ENCODE peak calls at places on chromosomes 16 and 17, in nine cellular contexts. S is stimulated activated CD4-positive, alpha-beta T cell treated with anti-CD3 and anti-CD28 coated beads, Interleukin-4, amount 100 ng/mL, for 4 hours; H is GM23338; M is hepatocyte; A is heart right ventricle; U is NCI-H460; O is stimulated activated CD8-positive, alpha-beta memory T cell treated with anti-CD3 and anti-CD28 coated beads, Interleukin-7, amount 100 ng/mL, for 24 hours; G is stimulated activated naive CD8-positive, alpha-beta T cell treated with anti-CD3 and anti-CD28 coated beads, Interleukin-15, amount 100 ng/mL, for 72 hours; F is lower lobe of right lung. K is an unnamed sample.

GRCh38 chr17:64084086-64084939 is 45.6 kb downstream of the ERN1 start:
- DNase-seq in S (no peak), H (peak; percentile 49), M (peak; percentile 51), A (no peak), U (peak; percentile 54), O (no peak), G (no peak), F (peak; percentile 66), K (no peak)

GRCh38 chr17:48718162-48718780 is 4.0 kb downstream of the PRAC1 start:
- DNase-seq in S (no peak), H (peak; percentile 69), M (no peak), A (no peak), U (no peak), O (no peak), G (no peak), F (no peak), K (no peak)

GRCh38 chr17:29583324-29584248 is 5.9 kb downstream of the GIT1 start:
- DNase-seq in S (no peak), H (no peak), M (no peak), A (no peak), U (no peak), O (no peak), G (peak; percentile 7), F (peak; percentile 46), K (no peak)

GRCh38 chr16:85381738-85382592 is 231.2 kb upstream of the GSE1 start:
- DNase-seq in S (no peak), H (no peak), M (no peak), A (peak; percentile 30), U (no peak), O (no peak), G (no peak), F (no peak), K (no peak)

GRCh38 chr17:48294989-48295892 is 134.8 kb downstream of the SKAP1 start:
- DNase-seq in S (no peak), H (no peak), M (no peak), A (no peak), U (no peak), O (no peak), G (no peak), F (no peak), K (peak; percentile 21)

GRCh38 chr17:13594310-13594709 is 7.4 kb downstream of the HS3ST3A1 start:
- DNase-seq in S (no peak), H (peak; percentile 20), M (no peak), A (no peak), U (no peak), O (no peak), G (no peak), F (no peak), K (no peak)

GRCh38 chr16:63568184-63568583 is 1531.9 kb upstream of the CDH8 start:
- DNase-seq in S (no peak), H (peak; percentile 5), M (no peak), A (no peak), U (no peak), O (no peak), G (no peak), F (no peak), K (no peak)

GRCh38 chr16:12063435-12063834 is 86.9 kb downstream of the SNX29 start:
- DNase-seq in S (no peak), H (no peak), M (no peak), A (no peak), U (no peak), O (no peak), G (no peak), F (peak; percentile 22), K (no peak)

GRCh38 chr16:49663081-49664057 is 192.5 kb downstream of the ZNF423 start:
- DNase-seq in S (no peak), H (no peak), M (peak; percentile 47), A (peak; percentile 50), U (no peak), O (no peak), G (no peak), F (no peak), K (no peak)

GRCh38 chr17:1431631-1432104 is 24.4 kb downstream of the CRK start:
- DNase-seq in S (no peak), H (no peak), M (no peak), A (no peak), U (no peak), O (no peak), G (no peak), F (no peak), K (no peak)

GRCh38 chr16:86508028-86508946 is 2.0 kb upstream of the FOXF1 start:
- DNase-seq in S (no peak), H (peak; percentile 70), M (no peak), A (no peak), U (no peak), O (no peak), G (no peak), F (no peak), K (no peak)

GRCh38 chr17:79991140-79991923 is 44.3 kb downstream of the TBC1D16 start:
- DNase-seq in S (peak; percentile 84), H (peak; percentile 89), M (peak; percentile 95), A (peak; percentile 83), U (peak; percentile 83), O (peak; percentile 50), G (peak; percentile 91), F (peak; percentile 90), K (peak; percentile 80)

GRCh38 chr16:64983983-64984382 is 137.9 kb downstream of the CDH11 start:
- DNase-seq in S (no peak), H (peak; percentile 83), M (peak; percentile 81), A (peak; percentile 19), U (peak; percentile 72), O (no peak), G (no peak), F (no peak), K (no peak)

GRCh38 chr16:69402448-69402847 is 16.6 kb upstream of the TERF2 start:
- DNase-seq in S (no peak), H (no peak), M (no peak), A (no peak), U (no peak), O (no peak), G (no peak), F (no peak), K (no peak)

GRCh38 chr16:80208750-80209149 is 332.0 kb upstream of the DYNLRB2 start:
- DNase-seq in S (no peak), H (no peak), M (no peak), A (no peak), U (no peak), O (no peak), G (no peak), F (no peak), K (no peak)

GRCh38 chr17:18323007-18323406 is 7.9 kb downstream of the SMCR8 start:
- DNase-seq in S (no peak), H (no peak), M (no peak), A (no peak), U (no peak), O (no peak), G (no peak), F (no peak), K (no peak)

GRCh38 chr16:360698-361336 is 8.3 kb upstream of the AXIN1 start:
- DNase-seq in S (no peak), H (no peak), M (no peak), A (no peak), U (no peak), O (no peak), G (no peak), F (no peak), K (no peak)

GRCh38 chr17:46878055-46878454 is 26.7 kb downstream of the WNT9B start:
- DNase-seq in S (no peak), H (no peak), M (no peak), A (peak; percentile 41), U (no peak), O (no peak), G (no peak), F (peak; percentile 70), K (no peak)

GRCh38 chr17:61361084-61361483 is 38.6 kb upstream of the TBX2 start:
- DNase-seq in S (no peak), H (no peak), M (no peak), A (no peak), U (no peak), O (no peak), G (no peak), F (no peak), K (no peak)

GRCh38 chr16:54370653-54371052 is 84.1 kb upstream of the IRX3 start:
- DNase-seq in S (no peak), H (peak; percentile 32), M (peak; percentile 37), A (peak; percentile 45), U (no peak), O (no peak), G (no peak), F (peak; percentile 55), K (no peak)

GRCh38 chr17:27807567-27808470 is 7.5 kb upstream of the NOS2 start:
- DNase-seq in S (peak; percentile 68), H (no peak), M (peak; percentile 55), A (no peak), U (no peak), O (no peak), G (peak; percentile 76), F (no peak), K (peak; percentile 50)

GRCh38 chr16:9090101-9090959 is 1.1 kb upstream of the HAPSTR1 start:
- DNase-seq in S (peak; percentile 56), H (peak; percentile 64), M (peak; percentile 57), A (peak; percentile 54), U (no peak), O (no peak), G (peak; percentile 59), F (peak; percentile 66), K (peak; percentile 38)

GRCh38 chr17:45368661-45369060 is 51.8 kb upstream of the MAP3K14 start:
- DNase-seq in S (no peak), H (no peak), M (no peak), A (no peak), U (no peak), O (no peak), G (no peak), F (no peak), K (no peak)

GRCh38 chr16:57498031-57498430 is 11.7 kb upstream of the DOK4 start:
- DNase-seq in S (no peak), H (no peak), M (no peak), A (no peak), U (no peak), O (no peak), G (no peak), F (peak; percentile 5), K (no peak)

GRCh38 chr17:9880582-9880999 is 24.5 kb downstream of the RCVRN start:
- DNase-seq in S (no peak), H (no peak), M (no peak), A (no peak), U (no peak), O (no peak), G (no peak), F (no peak), K (no peak)

GRCh38 chr17:49224997-49225337 is 5.6 kb downstream of the PHOSPHO1 start:
- DNase-seq in S (no peak), H (no peak), M (no peak), A (no peak), U (no peak), O (no peak), G (no peak), F (no peak), K (no peak)

GRCh38 chr16:81694494-81695285 is 84.4 kb upstream of the PLCG2 start:
- DNase-seq in S (no peak), H (no peak), M (no peak), A (no peak), U (no peak), O (no peak), G (no peak), F (no peak), K (no peak)

GRCh38 chr16:47493358-47494337 is 32.5 kb downstream of the PHKB start:
- DNase-seq in S (no peak), H (no peak), M (no peak), A (no peak), U (no peak), O (no peak), G (no peak), F (no peak), K (no peak)

GRCh38 chr16:75660321-75660720 is 12.7 kb downstream of the TERF2IP start:
- DNase-seq in S (no peak), H (no peak), M (no peak), A (no peak), U (no peak), O (no peak), G (no peak), F (no peak), K (no peak)

K was measured in naive thymus-derived CD4-positive, alpha-beta T cell.